ENCODE peak calls at places on chromosome 5, in five cellular contexts. V is hypothalamus, B is iris pigment epithelial cell, G is brain microvascular endothelial cell, A is AG20443. O is an unnamed sample.

GRCh38 chr5:119597728-119598298 is 31.5 kb upstream of the FAM170A start:
- DNase-seq in V (no peak), B (peak), G (no peak), A (no peak), O (no peak)

GRCh38 chr5:102719886-102720285 is 35.2 kb upstream of the PAM start:
- DNase-seq in V (no peak), B (peak), G (no peak), A (no peak), O (no peak)

GRCh38 chr5:82387041-82387818 is 109.1 kb upstream of the RPS23 start:
- DNase-seq in V (no peak), B (peak), G (peak), A (no peak), O (peak)

GRCh38 chr5:56190500-56190899 is 42.6 kb downstream of the ANKRD55 start:
- DNase-seq in V (no peak), B (peak), G (peak), A (peak), O (no peak)

GRCh38 chr5:109707531-109707930 is 17.8 kb downstream of the MAN2A1 start:
- DNase-seq in V (no peak), B (no peak), G (no peak), A (no peak), O (no peak)

GRCh38 chr5:90598300-90598699 is 39.7 kb downstream of the ADGRV1 start:
- DNase-seq in V (no peak), B (no peak), G (no peak), A (no peak), O (no peak)

GRCh38 chr5:133707629-133708028 is 95.3 kb upstream of the FSTL4 start:
- DNase-seq in V (no peak), B (no peak), G (no peak), A (no peak), O (no peak)

GRCh38 chr5:1213508-1214162 is 11.5 kb upstream of the SLC6A18 start:
- DNase-seq in V (no peak), B (no peak), G (no peak), A (no peak), O (no peak)

GRCh38 chr5:42994285-42995151 is 45.6 kb downstream of the ANXA2R start:
- DNase-seq in V (peak), B (peak), G (peak), A (peak), O (peak)

GRCh38 chr5:126680215-126680817 is 79.6 kb downstream of the PHAX start:
- DNase-seq in V (no peak), B (peak), G (peak), A (peak), O (peak)

GRCh38 chr5:122576266-122577016 is 198.4 kb upstream of the SNX2 start:
- DNase-seq in V (no peak), B (no peak), G (peak), A (no peak), O (no peak)